ENCODE peak calls at places on chromosome 7, in six cellular contexts. U is NCI-H2081 treated with DMSO at 0.1 percent for 48 hours; N is GM10248; H is substantia nigra; E is left ventricle myocardium inferior; R is stimulated activated CD4-positive, alpha-beta T cell treated with anti-CD3 and anti-CD28 coated beads, Interleukin-1b, Interleukin-23, amount 100 ng/mL, for 4 hours. D is an unnamed sample.

GRCh38 chr7:152313879-152314604 is 121.8 kb downstream of the KMT2C start:
- DNase-seq in N (no peak), E (no peak), R (no peak), H (no peak), U (peak; percentile 69), D (no peak)

GRCh38 chr7:100467638-100468373 is 3.7 kb upstream of the SPACDR start:
- DNase-seq in E (no peak), R (no peak), U (no peak), N (no peak), H (peak; percentile 82), D (no peak)

GRCh38 chr7:141915565-141915964 is 634 bp upstream of the OR9A4 start:
- DNase-seq in H (no peak), R (no peak), N (no peak), E (no peak), U (no peak), D (no peak)

GRCh38 chr7:69845721-69846495 is 247.6 kb downstream of the AUTS2 start:
- DNase-seq in U (no peak), N (no peak), R (no peak), E (no peak), H (no peak), D (no peak)

GRCh38 chr7:97198596-97198995 is 81.1 kb downstream of the SDHAF3 start:
- DNase-seq in N (no peak), E (no peak), U (no peak), R (no peak), H (no peak), D (no peak)

GRCh38 chr7:68186072-68186471 is 1189.4 kb downstream of the TYW1 start:
- DNase-seq in R (no peak), H (no peak), E (no peak), U (peak; percentile 67), N (no peak), D (no peak)

GRCh38 chr7:158617737-158618128 is 30.1 kb upstream of the PTPRN2 start:
- DNase-seq in R (no peak), U (no peak), E (no peak), H (no peak), N (no peak), D (no peak)

GRCh38 chr7:5634107-5634950 is 147.1 kb downstream of the RNF216 start:
- DNase-seq in E (peak; percentile 71), H (peak; percentile 21), N (no peak), R (no peak), U (no peak), D (no peak)

GRCh38 chr7:81846398-81846797 is 76.6 kb upstream of the HGF start:
- DNase-seq in E (no peak), U (no peak), N (no peak), R (no peak), H (no peak), D (peak; percentile 57)

GRCh38 chr7:88259656-88260380 is 40.0 kb upstream of the SRI start:
- DNase-seq in H (no peak), E (no peak), R (no peak), N (no peak), U (no peak), D (no peak)

GRCh38 chr7:50821457-50821977 is 38.8 kb upstream of the GRB10 start:
- DNase-seq in E (no peak), H (no peak), U (no peak), N (no peak), R (no peak), D (no peak)

GRCh38 chr7:142881586-142882337 is 3.8 kb downstream of the TRPV6 start:
- DNase-seq in H (no peak), U (no peak), E (no peak), N (no peak), R (no peak), D (no peak)

GRCh38 chr7:68362745-68363518 is 1235.3 kb upstream of the AUTS2 start:
- DNase-seq in H (no peak), E (no peak), R (no peak), N (no peak), U (no peak), D (no peak)

GRCh38 chr7:149036676-149037075 is 8.4 kb upstream of the PDIA4 start:
- DNase-seq in H (no peak), U (no peak), N (no peak), E (no peak), R (no peak), D (no peak)

GRCh38 chr7:132501956-132502355 is 74.3 kb downstream of the PLXNA4 start:
- DNase-seq in U (no peak), R (no peak), H (no peak), N (no peak), E (no peak), D (no peak)

GRCh38 chr7:41103331-41103730 is 599.6 kb downstream of the INHBA start:
- DNase-seq in H (no peak), E (no peak), U (no peak), N (peak; percentile 15), R (no peak), D (peak; percentile 46)

GRCh38 chr7:132881317-132881716 is 200.6 kb downstream of the CHCHD3 start:
- DNase-seq in H (no peak), U (no peak), N (no peak), R (no peak), E (no peak), D (no peak)

GRCh38 chr7:151648429-151648828 is 128.7 kb upstream of the RHEB start:
- DNase-seq in H (no peak), U (no peak), E (no peak), R (no peak), N (no peak), D (no peak)

GRCh38 chr7:38432080-38432479 is 158.6 kb upstream of the TARP start:
- DNase-seq in N (no peak), U (no peak), H (no peak), E (no peak), R (no peak), D (no peak)

GRCh38 chr7:36526720-36527548 is 137.3 kb downstream of the ANLN start:
- DNase-seq in N (no peak), E (no peak), R (no peak), H (no peak), U (no peak), D (peak; percentile 11)

GRCh38 chr7:134709197-134709596 is 62.5 kb downstream of the BPGM start:
- DNase-seq in U (no peak), E (no peak), H (no peak), N (no peak), R (no peak), D (no peak)

GRCh38 chr7:83546586-83546985 is 102.4 kb downstream of the SEMA3E start:
- DNase-seq in N (no peak), E (no peak), U (no peak), R (no peak), H (no peak), D (no peak)

GRCh38 chr7:38760226-38760625 is 129.1 kb upstream of the AMPH start:
- DNase-seq in N (no peak), H (no peak), U (no peak), E (no peak), R (no peak), D (no peak)

GRCh38 chr7:155829796-155830470 is 17.7 kb upstream of the SHH start:
- DNase-seq in N (no peak), U (no peak), R (no peak), H (no peak), E (no peak), D (no peak)

GRCh38 chr7:51059493-51059892 is 257.1 kb downstream of the COBL start:
- DNase-seq in U (no peak), N (no peak), H (no peak), E (no peak), R (no peak), D (no peak)

GRCh38 chr7:102469972-102470825 is 5.4 kb downstream of the LRWD1 start:
- DNase-seq in U (no peak), H (no peak), N (no peak), E (no peak), R (no peak), D (no peak)

GRCh38 chr7:64685741-64686140 is 19.8 kb downstream of the ZNF107 start:
- DNase-seq in R (no peak), E (no peak), H (no peak), N (no peak), U (no peak), D (no peak)

GRCh38 chr7:94355389-94355788 is 39.3 kb upstream of the COL1A2 start:
- DNase-seq in N (no peak), E (no peak), H (no peak), U (no peak), R (no peak), D (no peak)

GRCh38 chr7:120259382-120259781 is 13.6 kb upstream of the KCND2 start:
- DNase-seq in H (no peak), E (no peak), N (no peak), R (no peak), U (no peak), D (no peak)

GRCh38 chr7:29281782-29282541 is 87.4 kb downstream of the CHN2 start:
- DNase-seq in E (peak; percentile 63), U (no peak), N (no peak), H (no peak), R (no peak), D (no peak)

D was measured in GM12878.